ENCODE peak calls at places on chromosomes 5 and 9, in four cellular contexts. One of them, this sample, is unnamed.

GRCh38 chr9:132798817-132799790 is 79.0 kb downstream of the AK8 start:
- DNase-seq in left colon: peak
- DNase-seq in ureter: peak
- DNase-seq in SHP77: no peak
- DNase-seq in this sample: no peak

GRCh38 chr9:3900673-3901318 is 375.0 kb upstream of the RFX3 start:
- DNase-seq in left colon: no peak
- DNase-seq in ureter: no peak
- DNase-seq in SHP77: no peak
- DNase-seq in this sample: no peak

GRCh38 chr5:103475629-103476240 is 86.9 kb downstream of the NUDT12 start:
- DNase-seq in left colon: no peak
- DNase-seq in ureter: no peak
- DNase-seq in SHP77: peak
- DNase-seq in this sample: no peak

GRCh38 chr9:98808879-98809278 is 1.4 kb downstream of the GALNT12 start:
- DNase-seq in left colon: no peak
- DNase-seq in ureter: no peak
- DNase-seq in SHP77: no peak
- DNase-seq in this sample: no peak

GRCh38 chr5:176675676-176676360 is 28.5 kb downstream of the TSPAN17 start:
- DNase-seq in left colon: no peak
- DNase-seq in ureter: no peak
- DNase-seq in SHP77: no peak
- DNase-seq in this sample: no peak

GRCh38 chr5:168985454-168985853 is 315.5 kb downstream of the SLIT3 start:
- DNase-seq in left colon: no peak
- DNase-seq in ureter: no peak
- DNase-seq in SHP77: no peak
- DNase-seq in this sample: no peak

GRCh38 chr5:126354012-126354856 is 69.0 kb upstream of the GRAMD2B start:
- DNase-seq in left colon: no peak
- DNase-seq in ureter: no peak
- DNase-seq in SHP77: peak
- DNase-seq in this sample: no peak

GRCh38 chr5:98631311-98632054 is 142.0 kb upstream of the RGMB start:
- DNase-seq in left colon: no peak
- DNase-seq in ureter: no peak
- DNase-seq in SHP77: no peak
- DNase-seq in this sample: no peak

GRCh38 chr5:131254741-131255140 is 9.1 kb upstream of the CDC42SE2 start:
- DNase-seq in left colon: no peak
- DNase-seq in ureter: no peak
- DNase-seq in SHP77: no peak
- DNase-seq in this sample: no peak

GRCh38 chr5:143205386-143205785 is 198.1 kb downstream of the NR3C1 start:
- DNase-seq in left colon: no peak
- DNase-seq in ureter: no peak
- DNase-seq in SHP77: no peak
- DNase-seq in this sample: no peak

GRCh38 chr5:168195110-168195509 is 96.3 kb upstream of the WWC1 start:
- DNase-seq in left colon: no peak
- DNase-seq in ureter: no peak
- DNase-seq in SHP77: no peak
- DNase-seq in this sample: no peak

GRCh38 chr5:136840601-136841000 is 475.3 kb upstream of the TRPC7 start:
- DNase-seq in left colon: no peak
- DNase-seq in ureter: no peak
- DNase-seq in SHP77: no peak
- DNase-seq in this sample: no peak